ENCODE peak calls at places on chromosomes 12 and 14, in five cellular contexts. One of them, this sample, is unnamed.

GRCh38 chr14:94621358-94622134 is 9.4 kb downstream of the SERPINA3 start:
- DNase-seq in upper lobe of left lung: no peak
- DNase-seq in mammary epithelial cell: no peak
- DNase-seq in brain microvascular endothelial cell: no peak
- DNase-seq in endodermal cell: no peak
- DNase-seq in this sample: no peak

GRCh38 chr12:49885118-49885517 is 18.6 kb downstream of the FAIM2 start:
- DNase-seq in upper lobe of left lung: no peak
- DNase-seq in mammary epithelial cell: no peak
- DNase-seq in brain microvascular endothelial cell: no peak
- DNase-seq in endodermal cell: peak
- DNase-seq in this sample: no peak

GRCh38 chr14:49959822-49960408 is 67.0 kb downstream of the ARF6 start:
- DNase-seq in upper lobe of left lung: peak
- DNase-seq in mammary epithelial cell: no peak
- DNase-seq in brain microvascular endothelial cell: no peak
- DNase-seq in endodermal cell: peak
- DNase-seq in this sample: no peak

GRCh38 chr12:19643635-19644034 is 204.3 kb downstream of the AEBP2 start:
- DNase-seq in upper lobe of left lung: peak
- DNase-seq in mammary epithelial cell: peak
- DNase-seq in brain microvascular endothelial cell: peak
- DNase-seq in endodermal cell: peak
- DNase-seq in this sample: no peak

GRCh38 chr12:49070971-49071370 is 1.2 kb upstream of the RHEBL1 start:
- DNase-seq in upper lobe of left lung: no peak
- DNase-seq in mammary epithelial cell: no peak
- DNase-seq in brain microvascular endothelial cell: no peak
- DNase-seq in endodermal cell: no peak
- DNase-seq in this sample: no peak

GRCh38 chr14:50089213-50089612 is 27.2 kb downstream of the VCPKMT start:
- DNase-seq in upper lobe of left lung: no peak
- DNase-seq in mammary epithelial cell: no peak
- DNase-seq in brain microvascular endothelial cell: no peak
- DNase-seq in endodermal cell: no peak
- DNase-seq in this sample: no peak

GRCh38 chr12:113912761-113913295 is 53.3 kb downstream of the RBM19 start:
- DNase-seq in upper lobe of left lung: peak
- DNase-seq in mammary epithelial cell: peak
- DNase-seq in brain microvascular endothelial cell: peak
- DNase-seq in endodermal cell: peak
- DNase-seq in this sample: peak

GRCh38 chr14:61129168-61129745 is 148.2 kb downstream of the SLC38A6 start:
- DNase-seq in upper lobe of left lung: no peak
- DNase-seq in mammary epithelial cell: peak
- DNase-seq in brain microvascular endothelial cell: no peak
- DNase-seq in endodermal cell: no peak
- DNase-seq in this sample: no peak

GRCh38 chr12:58310368-58310767 is 369.0 kb downstream of the ATP23 start:
- DNase-seq in upper lobe of left lung: no peak
- DNase-seq in mammary epithelial cell: peak
- DNase-seq in brain microvascular endothelial cell: peak
- DNase-seq in endodermal cell: no peak
- DNase-seq in this sample: no peak

GRCh38 chr12:121805800-121806555 is 2.2 kb downstream of the SETD1B start:
- DNase-seq in upper lobe of left lung: no peak
- DNase-seq in mammary epithelial cell: peak
- DNase-seq in brain microvascular endothelial cell: no peak
- DNase-seq in endodermal cell: no peak
- DNase-seq in this sample: no peak

GRCh38 chr14:34426313-34427295 is 35.4 kb downstream of the SPTSSA start:
- DNase-seq in upper lobe of left lung: no peak
- DNase-seq in mammary epithelial cell: no peak
- DNase-seq in brain microvascular endothelial cell: no peak
- DNase-seq in endodermal cell: no peak
- DNase-seq in this sample: no peak

GRCh38 chr14:60647081-60647836 is 2.0 kb downstream of the SIX1 start:
- DNase-seq in upper lobe of left lung: no peak
- DNase-seq in mammary epithelial cell: peak
- DNase-seq in brain microvascular endothelial cell: peak
- DNase-seq in endodermal cell: peak
- DNase-seq in this sample: no peak

GRCh38 chr12:17778242-17778641 is 311.8 kb downstream of the RERGL start:
- DNase-seq in upper lobe of left lung: no peak
- DNase-seq in mammary epithelial cell: no peak
- DNase-seq in brain microvascular endothelial cell: no peak
- DNase-seq in endodermal cell: no peak
- DNase-seq in this sample: no peak

GRCh38 chr14:56008160-56008559 is 110.1 kb upstream of the PELI2 start:
- DNase-seq in upper lobe of left lung: no peak
- DNase-seq in mammary epithelial cell: no peak
- DNase-seq in brain microvascular endothelial cell: no peak
- DNase-seq in endodermal cell: no peak
- DNase-seq in this sample: no peak

GRCh38 chr14:94158239-94158888 is 15.8 kb upstream of the PPP4R4 start:
- DNase-seq in upper lobe of left lung: no peak
- DNase-seq in mammary epithelial cell: peak
- DNase-seq in brain microvascular endothelial cell: no peak
- DNase-seq in endodermal cell: no peak
- DNase-seq in this sample: no peak

GRCh38 chr12:3544296-3544965 is 53.4 kb downstream of the PRMT8 start:
- DNase-seq in upper lobe of left lung: no peak
- DNase-seq in mammary epithelial cell: no peak
- DNase-seq in brain microvascular endothelial cell: no peak
- DNase-seq in endodermal cell: no peak
- DNase-seq in this sample: no peak

GRCh38 chr14:50254248-50254647 is 22.9 kb upstream of the SOS2 start:
- DNase-seq in upper lobe of left lung: no peak
- DNase-seq in mammary epithelial cell: no peak
- DNase-seq in brain microvascular endothelial cell: no peak
- DNase-seq in endodermal cell: no peak
- DNase-seq in this sample: no peak

GRCh38 chr12:53325539-53326061 is 4.2 kb upstream of the AAAS start:
- DNase-seq in upper lobe of left lung: peak
- DNase-seq in mammary epithelial cell: no peak
- DNase-seq in brain microvascular endothelial cell: no peak
- DNase-seq in endodermal cell: peak
- DNase-seq in this sample: peak

GRCh38 chr12:108338915-108339657 is at the start of gene CMKLR1:
- DNase-seq in upper lobe of left lung: peak
- DNase-seq in mammary epithelial cell: no peak
- DNase-seq in brain microvascular endothelial cell: no peak
- DNase-seq in endodermal cell: peak
- DNase-seq in this sample: no peak

GRCh38 chr12:106238146-106238545 is 9.7 kb downstream of the CKAP4 start:
- DNase-seq in upper lobe of left lung: no peak
- DNase-seq in mammary epithelial cell: no peak
- DNase-seq in brain microvascular endothelial cell: no peak
- DNase-seq in endodermal cell: peak
- DNase-seq in this sample: no peak

GRCh38 chr14:75229923-75230792 is 48.5 kb upstream of the FOS start:
- DNase-seq in upper lobe of left lung: peak
- DNase-seq in mammary epithelial cell: peak
- DNase-seq in brain microvascular endothelial cell: peak
- DNase-seq in endodermal cell: peak
- DNase-seq in this sample: no peak
- TF ChIP-seq CTCF in upper lobe of left lung: peak
- TF ChIP-seq CTCF in mammary epithelial cell: peak
- TF ChIP-seq CTCF in brain microvascular endothelial cell: peak
- TF ChIP-seq CTCF in endodermal cell: peak
- TF ChIP-seq CTCF in this sample: peak

GRCh38 chr12:129028824-129029223 is 175.5 kb downstream of the GLT1D1 start:
- DNase-seq in upper lobe of left lung: peak
- DNase-seq in mammary epithelial cell: no peak
- DNase-seq in brain microvascular endothelial cell: no peak
- DNase-seq in endodermal cell: no peak
- DNase-seq in this sample: no peak
- TF ChIP-seq CTCF in upper lobe of left lung: no peak
- TF ChIP-seq CTCF in mammary epithelial cell: no peak
- TF ChIP-seq CTCF in brain microvascular endothelial cell: no peak
- TF ChIP-seq CTCF in endodermal cell: no peak
- TF ChIP-seq CTCF in this sample: no peak

GRCh38 chr14:71552809-71553208 is 379.4 kb upstream of the RGS6 start:
- DNase-seq in upper lobe of left lung: no peak
- DNase-seq in mammary epithelial cell: no peak
- DNase-seq in brain microvascular endothelial cell: no peak
- DNase-seq in endodermal cell: no peak
- DNase-seq in this sample: no peak
- TF ChIP-seq CTCF in upper lobe of left lung: no peak
- TF ChIP-seq CTCF in mammary epithelial cell: no peak
- TF ChIP-seq CTCF in brain microvascular endothelial cell: no peak
- TF ChIP-seq CTCF in endodermal cell: peak
- TF ChIP-seq CTCF in this sample: no peak

DNA sequence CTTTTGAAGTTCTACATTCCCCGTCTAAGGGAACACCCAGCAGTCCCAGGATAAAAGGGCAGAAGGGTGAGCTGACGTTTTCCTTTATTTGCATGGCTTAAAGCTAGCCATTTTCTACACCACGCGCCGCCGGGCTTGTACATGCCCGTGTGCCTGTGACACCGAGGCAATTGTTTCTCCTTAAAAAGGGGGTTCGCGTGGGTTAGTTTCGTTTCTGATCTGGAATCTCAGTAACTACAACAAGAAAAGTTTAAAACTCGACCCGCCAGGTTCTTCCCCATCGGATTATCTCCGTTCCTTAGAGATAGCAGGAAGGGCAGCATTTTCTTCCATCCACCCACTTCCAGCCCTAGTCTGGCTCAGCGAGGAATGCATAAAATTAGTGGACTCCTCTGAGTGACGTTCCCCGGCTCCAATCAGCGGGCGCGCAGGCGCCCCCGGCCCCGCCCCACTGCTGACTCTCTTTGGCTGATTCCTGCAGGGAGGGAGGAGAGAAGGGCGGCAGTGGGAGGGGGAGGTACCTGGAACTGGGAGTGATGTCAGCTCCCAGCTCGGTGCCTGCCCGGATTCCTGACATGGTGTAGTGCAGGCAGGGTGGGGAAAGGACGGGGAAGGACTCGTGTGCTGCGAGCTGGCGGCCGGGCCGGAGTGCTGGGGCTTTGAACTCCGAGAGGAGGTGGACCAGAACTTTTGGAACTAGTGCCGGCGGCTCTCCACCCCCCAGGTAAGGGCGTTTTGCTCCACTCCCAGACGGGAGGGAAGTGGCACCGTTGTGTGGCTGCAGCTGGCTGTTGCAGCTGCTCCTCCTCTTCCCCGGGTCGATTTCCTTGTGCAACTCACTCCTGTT is at the start of gene PPFIBP1:
- DNase-seq in upper lobe of left lung: peak
- DNase-seq in mammary epithelial cell: peak
- DNase-seq in brain microvascular endothelial cell: peak
- DNase-seq in endodermal cell: peak
- DNase-seq in this sample: peak
- TF ChIP-seq CTCF in upper lobe of left lung: peak
- TF ChIP-seq CTCF in mammary epithelial cell: peak
- TF ChIP-seq CTCF in brain microvascular endothelial cell: peak
- TF ChIP-seq CTCF in endodermal cell: peak
- TF ChIP-seq CTCF in this sample: no peak

GRCh38 chr12:65840793-65841670 is 16.7 kb downstream of the HMGA2 start:
- DNase-seq in upper lobe of left lung: no peak
- DNase-seq in mammary epithelial cell: no peak
- DNase-seq in brain microvascular endothelial cell: no peak
- DNase-seq in endodermal cell: peak
- DNase-seq in this sample: no peak

GRCh38 chr12:65845751-65846537 is 21.7 kb downstream of the HMGA2 start:
- DNase-seq in upper lobe of left lung: no peak
- DNase-seq in mammary epithelial cell: no peak
- DNase-seq in brain microvascular endothelial cell: no peak
- DNase-seq in endodermal cell: peak
- DNase-seq in this sample: no peak
- TF ChIP-seq CTCF in upper lobe of left lung: no peak
- TF ChIP-seq CTCF in mammary epithelial cell: peak
- TF ChIP-seq CTCF in brain microvascular endothelial cell: peak
- TF ChIP-seq CTCF in endodermal cell: peak
- TF ChIP-seq CTCF in this sample: no peak

DNA sequence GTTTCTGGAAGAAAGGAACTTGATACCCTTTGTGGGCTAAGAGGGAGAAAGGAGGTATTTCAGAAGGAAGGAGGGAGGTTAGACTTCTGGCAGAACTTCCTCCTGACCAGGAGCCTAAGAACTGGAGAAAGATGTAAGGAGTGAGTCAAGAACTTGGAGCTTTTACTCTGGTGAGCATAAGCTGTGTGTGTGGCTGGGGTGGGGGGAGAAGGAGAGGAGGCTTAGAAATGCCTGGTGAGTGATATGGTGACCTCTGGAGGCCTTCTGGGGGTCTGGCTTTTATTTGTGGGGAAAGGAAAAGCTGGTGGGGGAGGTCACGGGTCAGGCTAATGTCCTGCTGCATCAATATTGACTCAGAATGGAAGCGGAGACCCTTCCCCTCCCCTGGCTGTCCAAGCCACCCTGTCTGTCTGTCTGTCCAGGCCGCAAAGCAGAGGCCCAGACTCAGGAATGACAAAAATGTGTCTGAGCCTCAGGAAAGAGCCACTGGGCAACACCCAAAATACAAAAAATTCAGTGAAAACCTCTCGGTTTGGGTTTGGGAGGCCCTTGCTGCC is 4.8 kb downstream of the LRP1 start:
- DNase-seq in upper lobe of left lung: no peak
- DNase-seq in mammary epithelial cell: no peak
- DNase-seq in brain microvascular endothelial cell: peak
- DNase-seq in endodermal cell: peak
- DNase-seq in this sample: no peak
- TF ChIP-seq CTCF in upper lobe of left lung: no peak
- TF ChIP-seq CTCF in mammary epithelial cell: no peak
- TF ChIP-seq CTCF in brain microvascular endothelial cell: no peak
- TF ChIP-seq CTCF in endodermal cell: no peak
- TF ChIP-seq CTCF in this sample: no peak

GRCh38 chr12:110543252-110543959 is 39.7 kb downstream of the PPTC7 start:
- DNase-seq in upper lobe of left lung: peak
- DNase-seq in mammary epithelial cell: peak
- DNase-seq in brain microvascular endothelial cell: peak
- DNase-seq in endodermal cell: peak
- DNase-seq in this sample: peak
- TF ChIP-seq CTCF in upper lobe of left lung: no peak
- TF ChIP-seq CTCF in mammary epithelial cell: no peak
- TF ChIP-seq CTCF in brain microvascular endothelial cell: no peak
- TF ChIP-seq CTCF in endodermal cell: no peak
- TF ChIP-seq CTCF in this sample: no peak

GRCh38 chr12:89701606-89702206 is 6.9 kb downstream of the ATP2B1 start:
- DNase-seq in upper lobe of left lung: no peak
- DNase-seq in mammary epithelial cell: no peak
- DNase-seq in brain microvascular endothelial cell: no peak
- DNase-seq in endodermal cell: no peak
- DNase-seq in this sample: no peak
- TF ChIP-seq CTCF in upper lobe of left lung: no peak
- TF ChIP-seq CTCF in mammary epithelial cell: no peak
- TF ChIP-seq CTCF in brain microvascular endothelial cell: no peak
- TF ChIP-seq CTCF in endodermal cell: peak
- TF ChIP-seq CTCF in this sample: no peak